ENCODE peak calls at places on chromosomes 1 and 21, in four cellular contexts. Z is K562, S is GM12878, Q is HL-60. P is an unnamed sample.

GRCh38 chr1:169161512-169162194 is 55.2 kb downstream of the ATP1B1 start:
- DNase-seq in Z (peak; percentile 11), S (peak; percentile 34), Q (no peak), P (no peak)

GRCh38 chr1:230798491-230798890 is 51.3 kb downstream of the CAPN9 start:
- DNase-seq in Q (no peak), S (no peak), Z (no peak), P (no peak)

GRCh38 chr1:14915356-14916054 is 238.0 kb upstream of the TMEM51 start:
- DNase-seq in Q (no peak), Z (peak; percentile 77), S (no peak), P (peak; percentile 58)

GRCh38 chr1:67532452-67533216 is 102.4 kb upstream of the SERBP1 start:
- DNase-seq in S (peak; percentile 15), Z (peak; percentile 84), Q (peak; percentile 7), P (peak; percentile 35)

GRCh38 chr1:230708631-230709580 is 5.0 kb downstream of the AGT start:
- DNase-seq in S (no peak), Z (peak; percentile 72), Q (peak; percentile 25), P (no peak)

GRCh38 chr1:169529068-169529642 is 43.4 kb upstream of the SLC19A2 start:
- DNase-seq in Z (no peak), Q (no peak), S (no peak), P (no peak)

GRCh38 chr1:116497660-116498059 is 73.2 kb downstream of the CD58 start:
- DNase-seq in S (no peak), Z (peak; percentile 61), Q (no peak), P (no peak)

GRCh38 chr1:36359911-36360310 is 25.8 kb downstream of the STK40 start:
- DNase-seq in Q (no peak), Z (no peak), S (no peak), P (no peak)

GRCh38 chr1:234601217-234602017 is 8.6 kb downstream of the IRF2BP2 start:
- DNase-seq in Z (peak; percentile 88), Q (peak; percentile 82), S (no peak), P (no peak)

GRCh38 chr1:107762751-107763390 is 202.1 kb downstream of the VAV3 start:
- DNase-seq in Z (no peak), S (no peak), Q (no peak), P (no peak)

GRCh38 chr21:33139084-33139483 is 69.1 kb downstream of the OLIG1 start:
- DNase-seq in S (no peak), Q (no peak), Z (no peak), P (no peak)

GRCh38 chr1:36170643-36171412 is 14.9 kb downstream of the MAP7D1 start:
- DNase-seq in Q (no peak), Z (no peak), S (no peak), P (no peak)

GRCh38 chr1:247111636-247112478 is 7.7 kb upstream of the ZNF669 start:
- DNase-seq in Q (no peak), Z (peak; percentile 85), S (no peak), P (no peak)

GRCh38 chr1:175338447-175339135 is 146.0 kb upstream of the KIAA0040 start:
- DNase-seq in Q (peak; percentile 8), Z (peak; percentile 59), S (no peak), P (peak; percentile 29)

GRCh38 chr1:111598534-111598933 is 21.1 kb upstream of the RAP1A start:
- DNase-seq in Q (no peak), Z (no peak), S (no peak), P (no peak)

GRCh38 chr1:64484651-64485050 is 14.7 kb downstream of the CACHD1 start:
- DNase-seq in Q (no peak), S (no peak), Z (no peak), P (no peak)
- TF ChIP-seq SPI1 in Q (no peak), S (no peak), Z (no peak), P (no peak)

GRCh38 chr1:165637427-165637826 is 6.4 kb downstream of the MGST3 start:
- DNase-seq in S (no peak), Q (no peak), Z (no peak), P (no peak)
- TF ChIP-seq POLR2AphosphoS5 in S (no peak), Q (no peak), Z (no peak), P (no peak)

DNA sequence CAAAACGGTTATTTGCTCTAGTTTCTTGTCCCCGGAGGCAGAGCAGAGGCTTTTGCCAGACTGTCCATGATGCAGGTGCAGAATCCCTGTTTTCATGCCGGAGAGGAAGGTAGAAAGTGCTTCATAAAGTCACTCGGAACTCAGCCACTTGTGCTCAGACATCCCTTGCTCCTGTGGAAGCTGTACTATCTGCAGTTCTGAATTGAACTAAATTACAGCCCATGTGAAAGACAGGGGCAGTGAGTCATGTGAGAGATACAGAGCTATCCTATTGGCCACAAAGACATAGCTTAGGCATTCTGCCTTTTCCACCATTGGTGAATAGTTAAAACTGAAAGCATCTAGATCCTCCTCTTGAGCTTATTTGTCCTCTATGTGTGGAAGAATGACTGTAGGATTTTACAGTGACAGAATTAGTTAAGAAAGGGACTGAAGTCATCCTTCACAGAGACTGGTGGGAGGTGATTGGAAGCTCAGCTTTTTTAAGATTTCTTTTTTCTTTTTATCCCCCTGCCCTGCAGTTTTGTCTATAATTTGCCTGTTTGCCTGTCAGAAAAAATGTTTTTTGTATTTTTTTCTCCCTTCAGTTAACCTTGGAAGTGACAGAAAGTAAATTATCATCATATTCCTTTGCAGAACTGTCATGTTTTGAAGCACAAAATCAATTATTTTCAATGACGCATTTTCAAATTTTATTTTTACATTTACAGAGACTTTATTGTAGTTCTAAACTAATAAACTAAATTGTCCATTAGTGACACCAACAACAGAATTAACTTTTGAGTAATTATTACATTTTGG is 298.6 kb downstream of the PTPRC start:
- DNase-seq in S (peak; percentile 91), Z (no peak), Q (peak; percentile 84), P (peak; percentile 25)
- TF ChIP-seq SPI1 in S (no peak), Z (no peak), Q (no peak), P (no peak)

GRCh38 chr1:112696578-112697320 is 10.2 kb downstream of the RHOC start:
- DNase-seq in Q (no peak), S (no peak), Z (peak; percentile 69), P (no peak)

GRCh38 chr1:112700290-112701226 is 6.4 kb downstream of the RHOC start:
- DNase-seq in Q (peak; percentile 73), S (peak; percentile 65), Z (peak; percentile 100), P (peak; percentile 68)

GRCh38 chr1:112697781-112698201 is 9.1 kb downstream of the RHOC start:
- DNase-seq in S (no peak), Q (no peak), Z (no peak), P (no peak)

GRCh38 chr1:112699425-112700144 is 7.3 kb downstream of the RHOC start:
- DNase-seq in Z (no peak), S (no peak), Q (no peak), P (no peak)

GRCh38 chr1:112698366-112699310 is 8.3 kb downstream of the RHOC start:
- DNase-seq in Q (no peak), S (no peak), Z (peak; percentile 82), P (no peak)
- TF ChIP-seq POLR2AphosphoS5 in Q (no peak), S (no peak), Z (no peak), P (no peak)

DNA sequence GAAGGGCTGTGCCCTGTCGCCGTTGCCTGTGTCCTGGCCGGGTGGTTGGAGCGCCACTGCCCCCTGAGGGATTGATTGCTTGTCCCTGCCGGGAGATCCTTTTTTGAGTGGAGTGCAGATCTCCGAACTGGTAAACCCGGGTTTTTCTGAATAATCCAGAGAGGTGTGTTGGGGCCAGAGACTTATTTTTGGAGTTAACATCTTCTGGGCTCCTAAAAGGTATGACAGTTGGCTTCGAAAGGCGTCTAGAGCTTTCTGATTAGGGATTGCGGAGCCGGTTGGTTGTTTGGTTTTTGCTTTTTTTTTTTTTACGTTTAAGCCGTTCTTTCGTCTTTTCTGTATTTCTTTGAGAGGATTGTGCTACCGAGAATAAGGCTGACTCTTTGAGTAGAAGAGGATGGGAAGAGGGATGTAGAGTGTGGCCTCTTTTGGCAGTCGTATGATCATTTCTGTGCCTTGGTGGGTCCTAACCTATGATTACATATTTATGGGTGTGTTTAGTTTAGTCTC is 756 bp downstream of the RLF start:
- DNase-seq in Z (no peak), Q (no peak), S (no peak), P (no peak)
- TF ChIP-seq SPI1 in Z (no peak), Q (no peak), S (no peak), P (no peak)

DNA sequence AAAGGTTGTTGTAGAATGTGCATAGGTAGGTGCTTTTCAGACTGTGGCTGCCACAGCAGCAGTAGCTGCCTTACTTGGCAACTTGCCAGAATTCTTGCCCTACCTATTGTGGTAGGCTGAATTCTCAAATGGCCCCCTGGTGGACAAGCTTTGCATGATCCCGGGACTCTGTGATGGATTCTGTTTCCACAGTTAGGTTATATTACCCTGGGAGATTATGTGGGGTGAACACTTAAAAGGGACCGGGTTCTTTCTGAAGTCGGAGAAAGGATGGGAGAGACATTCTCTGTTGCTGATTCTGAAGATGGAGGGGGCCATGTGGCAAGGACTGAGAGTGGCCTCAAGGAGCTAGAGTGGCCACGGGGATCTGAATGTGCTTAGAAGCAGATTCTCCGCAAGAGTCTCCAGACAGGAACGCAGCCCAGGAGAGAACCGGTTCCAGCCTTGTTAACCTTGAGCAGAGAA is 32.1 kb upstream of the KCNE1 start:
- DNase-seq in Q (peak; percentile 68), S (no peak), Z (peak; percentile 87), P (no peak)
- TF ChIP-seq POLR2AphosphoS5 in Q (peak; percentile 60), S (peak; percentile 59), Z (peak; percentile 30), P (no peak)